ENCODE peak calls at places on chromosomes 11 and 22, in eight cellular contexts. R is DND-41; T is amniotic epithelial cell; F is OCI-LY7; I is RWPE1; J is amniotic stem cell; N is M059J; L is stimulated activated CD4-positive, alpha-beta T cell treated with anti-CD3 and anti-CD28 coated beads, Interleukin-1b, Interleukin-23, amount 100 ng/mL, for 48 hours. A is an unnamed sample.

GRCh38 chr22:25749420-25750169 is 7.6 kb downstream of the MYO18B start:
- DNase-seq in R (no peak), T (peak), F (no peak), I (no peak), J (no peak), N (peak), L (peak), A (no peak)

GRCh38 chr11:5303643-5304042 is 1.9 kb upstream of the OR51B4 start:
- DNase-seq in R (no peak), T (no peak), F (no peak), I (no peak), J (no peak), N (no peak), L (no peak), A (no peak)

GRCh38 chr11:116838321-116839084 is 1.1 kb upstream of the APOA1 start:
- DNase-seq in R (no peak), T (no peak), F (no peak), I (no peak), J (no peak), N (no peak), L (no peak), A (no peak)

GRCh38 chr11:102680945-102681344 is 24.6 kb downstream of the MMP27 start:
- DNase-seq in R (no peak), T (peak), F (no peak), I (no peak), J (no peak), N (no peak), L (no peak), A (no peak)

GRCh38 chr22:38862375-38863329 is 9.4 kb downstream of the CBX6 start:
- DNase-seq in R (no peak), T (no peak), F (no peak), I (no peak), J (no peak), N (no peak), L (no peak), A (no peak)

GRCh38 chr11:36265793-36266628 is 23.2 kb downstream of the COMMD9 start:
- DNase-seq in R (peak), T (peak), F (peak), I (peak), J (no peak), N (peak), L (peak), A (peak)

GRCh38 chr11:134414772-134415765 is 3.0 kb upstream of the B3GAT1 start:
- DNase-seq in R (peak), T (no peak), F (peak), I (no peak), J (no peak), N (no peak), L (no peak), A (no peak)

GRCh38 chr11:47863189-47863892 is 15.2 kb upstream of the NUP160 start:
- DNase-seq in R (peak), T (peak), F (peak), I (no peak), J (peak), N (peak), L (no peak), A (peak)

GRCh38 chr11:80616070-80616800 is 1175.4 kb upstream of the TENM4 start:
- DNase-seq in R (no peak), T (no peak), F (no peak), I (no peak), J (no peak), N (no peak), L (no peak), A (no peak)

GRCh38 chr11:43923327-43924111 is 18.9 kb upstream of the C11orf96 start:
- DNase-seq in R (no peak), T (peak), F (no peak), I (no peak), J (no peak), N (peak), L (no peak), A (no peak)

GRCh38 chr11:128865490-128865889 is 1.6 kb downstream of the KCNJ1 start:
- DNase-seq in R (no peak), T (no peak), F (no peak), I (no peak), J (peak), N (peak), L (no peak), A (no peak)

GRCh38 chr11:131370090-131370751 is at the start of gene NTM:
- DNase-seq in R (no peak), T (peak), F (no peak), I (no peak), J (no peak), N (no peak), L (no peak), A (no peak)

GRCh38 chr11:65121447-65121864 is 478 bp downstream of the FAU start:
- DNase-seq in R (no peak), T (no peak), F (peak), I (no peak), J (no peak), N (no peak), L (peak), A (no peak)

GRCh38 chr11:36421546-36422155 is 88.4 kb downstream of the TRAF6 start:
- DNase-seq in R (no peak), T (peak), F (no peak), I (no peak), J (no peak), N (no peak), L (no peak), A (no peak)

GRCh38 chr22:17359501-17359900 is 9.8 kb upstream of the CECR2 start:
- DNase-seq in R (no peak), T (no peak), F (no peak), I (no peak), J (no peak), N (peak), L (no peak), A (no peak)

GRCh38 chr11:96338910-96339703 is 3.9 kb downstream of the MAML2 start:
- DNase-seq in R (peak), T (peak), F (peak), I (no peak), J (no peak), N (peak), L (peak), A (no peak)

GRCh38 chr22:33539902-33540751 is 380.1 kb downstream of the LARGE1 start:
- DNase-seq in R (no peak), T (no peak), F (no peak), I (no peak), J (no peak), N (no peak), L (no peak), A (no peak)